ENCODE peak calls at places on chromosome 6, in nine cellular contexts. One of them, this sample, is unnamed.

GRCh38 chr6:103715269-103715668 is 1144.5 kb downstream of the HACE1 start:
- DNase-seq in left ventricle myocardium inferior: no peak
- DNase-seq in A549: no peak
- DNase-seq in hepatocyte: no peak
- DNase-seq in cardiac muscle cell: no peak
- DNase-seq in tibial artery: no peak
- DNase-seq in colonic mucosa: no peak
- DNase-seq in AG10803: no peak
- DNase-seq in astrocyte of the spinal cord: no peak
- DNase-seq in this sample: no peak

GRCh38 chr6:23728707-23729106 is 397.3 kb upstream of the NRSN1 start:
- DNase-seq in colonic mucosa: peak
- DNase-seq in AG10803: no peak
- DNase-seq in A549: no peak
- DNase-seq in tibial artery: no peak
- DNase-seq in astrocyte of the spinal cord: no peak
- DNase-seq in hepatocyte: peak
- DNase-seq in left ventricle myocardium inferior: no peak
- DNase-seq in cardiac muscle cell: peak
- DNase-seq in this sample: no peak

GRCh38 chr6:132188865-132189264 is 212.4 kb downstream of the MOXD1 start:
- DNase-seq in AG10803: peak
- DNase-seq in astrocyte of the spinal cord: peak
- DNase-seq in cardiac muscle cell: no peak
- DNase-seq in left ventricle myocardium inferior: no peak
- DNase-seq in tibial artery: no peak
- DNase-seq in hepatocyte: no peak
- DNase-seq in colonic mucosa: no peak
- DNase-seq in A549: no peak
- DNase-seq in this sample: no peak

GRCh38 chr6:44044154-44044539 is 83.1 kb downstream of the MRPL14 start:
- DNase-seq in tibial artery: no peak
- DNase-seq in colonic mucosa: no peak
- DNase-seq in hepatocyte: no peak
- DNase-seq in left ventricle myocardium inferior: no peak
- DNase-seq in astrocyte of the spinal cord: peak
- DNase-seq in AG10803: no peak
- DNase-seq in A549: no peak
- DNase-seq in cardiac muscle cell: no peak
- DNase-seq in this sample: no peak

GRCh38 chr6:3769610-3770009 is 18.1 kb upstream of the PXDC1 start:
- DNase-seq in tibial artery: no peak
- DNase-seq in hepatocyte: no peak
- DNase-seq in colonic mucosa: no peak
- DNase-seq in astrocyte of the spinal cord: no peak
- DNase-seq in left ventricle myocardium inferior: no peak
- DNase-seq in A549: no peak
- DNase-seq in AG10803: peak
- DNase-seq in cardiac muscle cell: no peak
- DNase-seq in this sample: no peak

GRCh38 chr6:2767327-2767985 is 2.3 kb downstream of the WRNIP1 start:
- DNase-seq in astrocyte of the spinal cord: no peak
- DNase-seq in A549: no peak
- DNase-seq in tibial artery: no peak
- DNase-seq in colonic mucosa: no peak
- DNase-seq in left ventricle myocardium inferior: no peak
- DNase-seq in AG10803: no peak
- DNase-seq in cardiac muscle cell: no peak
- DNase-seq in hepatocyte: no peak
- DNase-seq in this sample: no peak

GRCh38 chr6:90078513-90079289 is 184.4 kb downstream of the GJA10 start:
- DNase-seq in A549: no peak
- DNase-seq in hepatocyte: no peak
- DNase-seq in astrocyte of the spinal cord: peak
- DNase-seq in left ventricle myocardium inferior: no peak
- DNase-seq in cardiac muscle cell: no peak
- DNase-seq in colonic mucosa: no peak
- DNase-seq in tibial artery: no peak
- DNase-seq in AG10803: peak
- DNase-seq in this sample: no peak

GRCh38 chr6:55492259-55492658 is 86.7 kb downstream of the HMGCLL1 start:
- DNase-seq in astrocyte of the spinal cord: no peak
- DNase-seq in hepatocyte: no peak
- DNase-seq in left ventricle myocardium inferior: no peak
- DNase-seq in tibial artery: no peak
- DNase-seq in AG10803: no peak
- DNase-seq in A549: no peak
- DNase-seq in cardiac muscle cell: no peak
- DNase-seq in colonic mucosa: no peak
- DNase-seq in this sample: no peak

GRCh38 chr6:137776786-137777185 is 90.3 kb upstream of the TNFAIP3 start:
- DNase-seq in astrocyte of the spinal cord: no peak
- DNase-seq in left ventricle myocardium inferior: no peak
- DNase-seq in AG10803: no peak
- DNase-seq in hepatocyte: peak
- DNase-seq in cardiac muscle cell: no peak
- DNase-seq in colonic mucosa: no peak
- DNase-seq in A549: no peak
- DNase-seq in tibial artery: no peak
- DNase-seq in this sample: no peak

GRCh38 chr6:139973602-139974373 is 599.3 kb upstream of the CITED2 start:
- DNase-seq in tibial artery: no peak
- DNase-seq in hepatocyte: no peak
- DNase-seq in left ventricle myocardium inferior: no peak
- DNase-seq in A549: no peak
- DNase-seq in astrocyte of the spinal cord: peak
- DNase-seq in colonic mucosa: no peak
- DNase-seq in cardiac muscle cell: peak
- DNase-seq in AG10803: peak
- DNase-seq in this sample: no peak

GRCh38 chr6:13814176-13814937 is at the start of gene MCUR1:
- DNase-seq in colonic mucosa: peak
- DNase-seq in left ventricle myocardium inferior: peak
- DNase-seq in hepatocyte: peak
- DNase-seq in astrocyte of the spinal cord: peak
- DNase-seq in cardiac muscle cell: peak
- DNase-seq in tibial artery: peak
- DNase-seq in AG10803: peak
- DNase-seq in A549: peak
- DNase-seq in this sample: peak
- TF ChIP-seq CTCF in colonic mucosa: no peak
- TF ChIP-seq CTCF in left ventricle myocardium inferior: peak
- TF ChIP-seq CTCF in hepatocyte: peak
- TF ChIP-seq CTCF in astrocyte of the spinal cord: no peak
- TF ChIP-seq CTCF in cardiac muscle cell: peak
- TF ChIP-seq CTCF in tibial artery: no peak
- TF ChIP-seq CTCF in AG10803: peak
- TF ChIP-seq CTCF in A549: peak
- TF ChIP-seq CTCF in this sample: peak

GRCh38 chr6:28838634-28839442 is 84.9 kb downstream of the TRIM27 start:
- DNase-seq in hepatocyte: peak
- DNase-seq in AG10803: peak
- DNase-seq in colonic mucosa: peak
- DNase-seq in astrocyte of the spinal cord: peak
- DNase-seq in cardiac muscle cell: peak
- DNase-seq in tibial artery: peak
- DNase-seq in A549: peak
- DNase-seq in left ventricle myocardium inferior: peak
- DNase-seq in this sample: peak

GRCh38 chr6:28838289-28838633 is 85.5 kb downstream of the TRIM27 start:
- DNase-seq in hepatocyte: peak
- DNase-seq in cardiac muscle cell: peak
- DNase-seq in left ventricle myocardium inferior: peak
- DNase-seq in AG10803: no peak
- DNase-seq in astrocyte of the spinal cord: peak
- DNase-seq in tibial artery: no peak
- DNase-seq in colonic mucosa: peak
- DNase-seq in A549: no peak
- DNase-seq in this sample: peak

GRCh38 chr6:28841290-28841689 is 82.5 kb downstream of the TRIM27 start:
- DNase-seq in AG10803: no peak
- DNase-seq in colonic mucosa: no peak
- DNase-seq in cardiac muscle cell: no peak
- DNase-seq in A549: no peak
- DNase-seq in left ventricle myocardium inferior: no peak
- DNase-seq in hepatocyte: no peak
- DNase-seq in astrocyte of the spinal cord: no peak
- DNase-seq in tibial artery: no peak
- DNase-seq in this sample: peak

DNA sequence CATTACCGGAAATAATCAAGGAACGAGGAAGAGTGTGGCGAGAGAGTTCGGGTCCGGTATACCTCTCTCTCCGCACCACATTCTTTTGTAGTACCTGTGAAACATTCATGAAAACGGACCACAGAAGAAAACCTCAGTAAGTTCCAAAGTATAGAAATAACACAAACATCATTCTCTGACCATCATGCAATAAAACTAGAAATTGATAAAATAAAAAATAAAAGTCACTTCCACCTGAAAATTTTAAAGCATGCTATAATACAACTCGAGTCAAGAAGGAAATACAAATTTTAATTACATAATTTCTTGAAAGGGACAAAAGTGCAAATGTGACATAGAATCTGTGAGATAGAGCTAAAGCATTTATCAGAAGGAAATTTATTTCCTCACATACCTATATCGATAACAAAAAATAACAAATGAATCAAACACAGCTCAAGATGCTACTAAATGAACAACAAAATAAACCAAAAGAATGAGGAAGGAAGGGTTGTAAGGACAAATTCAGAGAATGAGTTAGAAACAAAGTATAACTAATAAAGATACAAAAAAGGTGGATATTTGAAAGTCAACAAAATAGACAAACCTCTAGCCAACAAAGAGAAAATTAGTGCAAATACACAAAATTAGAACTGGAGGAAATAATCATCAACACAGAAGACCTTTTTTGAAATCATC is 84.2 kb downstream of the TRIM27 start:
- DNase-seq in AG10803: no peak
- DNase-seq in left ventricle myocardium inferior: no peak
- DNase-seq in A549: no peak
- DNase-seq in colonic mucosa: no peak
- DNase-seq in astrocyte of the spinal cord: no peak
- DNase-seq in cardiac muscle cell: no peak
- DNase-seq in tibial artery: no peak
- DNase-seq in hepatocyte: no peak
- DNase-seq in this sample: no peak
- H3K4me3 ChIP-seq in AG10803: peak
- H3K4me3 ChIP-seq in left ventricle myocardium inferior: peak
- H3K4me3 ChIP-seq in A549: peak
- H3K4me3 ChIP-seq in colonic mucosa: peak
- H3K4me3 ChIP-seq in astrocyte of the spinal cord: peak
- H3K4me3 ChIP-seq in cardiac muscle cell: peak
- H3K4me3 ChIP-seq in tibial artery: peak
- H3K4me3 ChIP-seq in hepatocyte: peak
- H3K4me3 ChIP-seq in this sample: peak

DNA sequence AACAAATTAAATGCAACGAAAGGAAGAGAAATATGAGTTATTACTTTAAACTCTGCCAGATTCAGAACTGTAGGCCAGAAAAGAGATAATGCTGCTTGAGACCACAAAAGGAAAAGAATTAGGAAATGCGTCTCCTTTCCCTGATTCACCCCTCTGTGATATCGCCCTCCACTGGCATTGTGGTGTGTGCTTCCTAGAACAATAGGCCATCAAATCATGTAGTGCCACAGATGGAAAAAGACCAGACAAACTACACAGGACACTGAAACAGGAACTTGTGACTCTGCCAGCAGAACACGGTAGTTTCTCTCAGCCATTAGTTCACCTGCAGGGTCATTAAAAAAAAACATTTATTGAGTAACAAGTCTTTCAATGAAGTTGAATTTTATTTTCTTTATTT is 14.8 kb upstream of the LAMA4 start:
- DNase-seq in hepatocyte: no peak
- DNase-seq in A549: no peak
- DNase-seq in tibial artery: no peak
- DNase-seq in colonic mucosa: no peak
- DNase-seq in astrocyte of the spinal cord: no peak
- DNase-seq in left ventricle myocardium inferior: no peak
- DNase-seq in AG10803: peak
- DNase-seq in cardiac muscle cell: no peak
- DNase-seq in this sample: no peak
- TF ChIP-seq CTCF in hepatocyte: no peak
- TF ChIP-seq CTCF in A549: peak
- TF ChIP-seq CTCF in tibial artery: no peak
- TF ChIP-seq CTCF in colonic mucosa: no peak
- TF ChIP-seq CTCF in astrocyte of the spinal cord: peak
- TF ChIP-seq CTCF in left ventricle myocardium inferior: peak
- TF ChIP-seq CTCF in AG10803: peak
- TF ChIP-seq CTCF in cardiac muscle cell: peak
- TF ChIP-seq CTCF in this sample: no peak

GRCh38 chr6:30111266-30111856 is 1.5 kb downstream of the TRIM31 start:
- DNase-seq in left ventricle myocardium inferior: no peak
- DNase-seq in AG10803: no peak
- DNase-seq in A549: no peak
- DNase-seq in hepatocyte: no peak
- DNase-seq in cardiac muscle cell: no peak
- DNase-seq in tibial artery: no peak
- DNase-seq in colonic mucosa: no peak
- DNase-seq in astrocyte of the spinal cord: no peak
- DNase-seq in this sample: no peak
- H3K4me3 ChIP-seq in left ventricle myocardium inferior: no peak
- H3K4me3 ChIP-seq in AG10803: no peak
- H3K4me3 ChIP-seq in A549: no peak
- H3K4me3 ChIP-seq in hepatocyte: no peak
- H3K4me3 ChIP-seq in cardiac muscle cell: no peak
- H3K4me3 ChIP-seq in tibial artery: no peak
- H3K4me3 ChIP-seq in colonic mucosa: peak
- H3K4me3 ChIP-seq in astrocyte of the spinal cord: no peak
- H3K4me3 ChIP-seq in this sample: no peak

GRCh38 chr6:36979343-36979742 is 6.7 kb downstream of the MTCH1 start:
- DNase-seq in A549: no peak
- DNase-seq in colonic mucosa: peak
- DNase-seq in left ventricle myocardium inferior: no peak
- DNase-seq in hepatocyte: peak
- DNase-seq in tibial artery: no peak
- DNase-seq in AG10803: peak
- DNase-seq in astrocyte of the spinal cord: peak
- DNase-seq in cardiac muscle cell: peak
- DNase-seq in this sample: peak
- TF ChIP-seq CTCF in A549: no peak
- TF ChIP-seq CTCF in colonic mucosa: peak
- TF ChIP-seq CTCF in left ventricle myocardium inferior: peak
- TF ChIP-seq CTCF in hepatocyte: peak
- TF ChIP-seq CTCF in tibial artery: peak
- TF ChIP-seq CTCF in AG10803: peak
- TF ChIP-seq CTCF in astrocyte of the spinal cord: peak
- TF ChIP-seq CTCF in cardiac muscle cell: peak
- TF ChIP-seq CTCF in this sample: peak

This sample was measured in GM12865.